ENCODE peak calls at places on chromosome 20, in nine cellular contexts. A is neuronal stem cell; D is activated CD4-positive, alpha-beta T cell treated with anti-CD3 and anti-CD28 coated beads, Interleukin-2, amount 10 ng/mL, durations not matched to agents 7 days and 5 days; C is CD8-positive, alpha-beta T cell; R is A673; F is effector memory CD4-positive, alpha-beta T cell; W is stimulated activated CD8-positive, alpha-beta memory T cell treated with anti-CD3 and anti-CD28 coated beads, Interleukin-15, amount 100 ng/mL, for 1 hour; Y is H7; I is germinal center. X is an unnamed sample.
A peak's percentile ranks its signal among the peaks of the same experiment; 100 is the strongest.

GRCh38 chr20:15346657-15347280 is 1009.4 kb upstream of the FLRT3 start:
- DNase-seq in A (no peak), D (no peak), C (no peak), R (no peak), F (no peak), W (no peak), Y (no peak), I (no peak), X (no peak)

GRCh38 chr20:38267251-38267650 is 6.7 kb upstream of the KIAA1755 start:
- DNase-seq in A (no peak), D (no peak), C (no peak), R (no peak), F (no peak), W (no peak), Y (no peak), I (no peak), X (no peak)

GRCh38 chr20:50191065-50191565 is 485 bp downstream of the CEBPB start:
- DNase-seq in A (no peak), D (peak; percentile 71), C (peak; percentile 54), R (peak; percentile 72), F (peak; percentile 21), W (peak; percentile 30), Y (no peak), I (peak; percentile 39), X (no peak)

GRCh38 chr20:45336530-45337366 is 11.5 kb downstream of the SDC4 start:
- DNase-seq in A (no peak), D (no peak), C (no peak), R (no peak), F (no peak), W (no peak), Y (no peak), I (no peak), X (peak; percentile 50)

GRCh38 chr20:8764289-8764962 is 304.5 kb upstream of the PLCB4 start:
- DNase-seq in A (no peak), D (no peak), C (no peak), R (peak; percentile 62), F (no peak), W (no peak), Y (no peak), I (no peak), X (peak; percentile 29)

GRCh38 chr20:4018015-4018748 is 2.8 kb upstream of the RNF24 start:
- DNase-seq in A (no peak), D (no peak), C (no peak), R (no peak), F (no peak), W (no peak), Y (no peak), I (no peak), X (peak; percentile 13)

GRCh38 chr20:2652724-2653510 is 485 bp downstream of the NOP56 start:
- DNase-seq in A (no peak), D (peak; percentile 18), C (peak; percentile 27), R (peak; percentile 60), F (no peak), W (no peak), Y (peak; percentile 72), I (peak; percentile 76), X (no peak)

GRCh38 chr20:63095718-63096654 is 89.2 kb upstream of the BHLHE23 start:
- DNase-seq in A (no peak), D (no peak), C (no peak), R (no peak), F (no peak), W (no peak), Y (peak; percentile 62), I (no peak), X (no peak)

GRCh38 chr20:5570442-5570841 is 179.8 kb upstream of the SHLD1 start:
- DNase-seq in A (no peak), D (no peak), C (no peak), R (no peak), F (no peak), W (no peak), Y (no peak), I (peak; percentile 17), X (no peak)

GRCh38 chr20:32483351-32484220 is 101.5 kb downstream of the NOL4L start:
- DNase-seq in A (peak; percentile 74), D (peak; percentile 42), C (peak; percentile 57), R (peak; percentile 62), F (peak; percentile 65), W (peak; percentile 26), Y (peak; percentile 99), I (peak; percentile 47), X (peak; percentile 90)

GRCh38 chr20:46715292-46715756 is 5.9 kb downstream of the SLC2A10 start:
- DNase-seq in A (no peak), D (no peak), C (no peak), R (no peak), F (no peak), W (no peak), Y (peak; percentile 79), I (no peak), X (no peak)

GRCh38 chr20:21586682-21587081 is 72.8 kb upstream of the NKX2-2 start:
- DNase-seq in A (no peak), D (no peak), C (no peak), R (no peak), F (no peak), W (no peak), Y (no peak), I (no peak), X (no peak)

GRCh38 chr20:35972445-35972844 is 4.1 kb downstream of the CNBD2 start:
- DNase-seq in A (no peak), D (no peak), C (no peak), R (no peak), F (no peak), W (no peak), Y (no peak), I (no peak), X (no peak)

GRCh38 chr20:14142171-14142570 is 146.9 kb downstream of the MACROD2 start:
- DNase-seq in A (peak; percentile 72), D (no peak), C (no peak), R (peak; percentile 11), F (no peak), W (no peak), Y (peak; percentile 53), I (no peak), X (peak; percentile 75)

GRCh38 chr20:15396900-15397299 is 1059.5 kb upstream of the FLRT3 start:
- DNase-seq in A (no peak), D (no peak), C (no peak), R (no peak), F (no peak), W (no peak), Y (no peak), I (no peak), X (no peak)

GRCh38 chr20:63955281-63955845 is 853 bp downstream of the UCKL1 start:
- DNase-seq in A (no peak), D (peak; percentile 42), C (no peak), R (peak; percentile 44), F (no peak), W (no peak), Y (peak; percentile 90), I (peak; percentile 63), X (peak; percentile 22)

GRCh38 chr20:10721112-10721896 is 47.5 kb upstream of the JAG1 start:
- DNase-seq in A (no peak), D (no peak), C (no peak), R (no peak), F (no peak), W (no peak), Y (no peak), I (no peak), X (no peak)

GRCh38 chr20:1885940-1886693 is 9.1 kb upstream of the SIRPA start:
- DNase-seq in A (no peak), D (no peak), C (no peak), R (no peak), F (no peak), W (no peak), Y (no peak), I (no peak), X (no peak)

GRCh38 chr20:63163596-63164560 is 52.1 kb downstream of the YTHDF1 start:
- DNase-seq in A (peak; percentile 29), D (no peak), C (no peak), R (peak; percentile 52), F (no peak), W (no peak), Y (peak; percentile 86), I (no peak), X (no peak)

GRCh38 chr20:10004900-10005299 is 29.9 kb upstream of the ANKEF1 start:
- DNase-seq in A (no peak), D (no peak), C (no peak), R (no peak), F (no peak), W (no peak), Y (no peak), I (no peak), X (peak; percentile 7)

GRCh38 chr20:60100780-60101179 is 142.6 kb downstream of the CDH26 start:
- DNase-seq in A (no peak), D (no peak), C (no peak), R (no peak), F (no peak), W (no peak), Y (no peak), I (no peak), X (no peak)

GRCh38 chr20:3223937-3224680 is 14.8 kb downstream of the ITPA start:
- DNase-seq in A (no peak), D (no peak), C (no peak), R (no peak), F (no peak), W (no peak), Y (no peak), I (no peak), X (no peak)

GRCh38 chr20:50982372-50982771 is 23.8 kb downstream of the MOCS3 start:
- DNase-seq in A (no peak), D (peak; percentile 16), C (no peak), R (no peak), F (no peak), W (no peak), Y (no peak), I (no peak), X (no peak)

GRCh38 chr20:58342104-58342945 is 32.8 kb downstream of the RAB22A start:
- DNase-seq in A (no peak), D (no peak), C (no peak), R (peak; percentile 2), F (no peak), W (no peak), Y (no peak), I (no peak), X (no peak)

GRCh38 chr20:63737940-63738686 is 1.5 kb upstream of the SLC2A4RG start:
- DNase-seq in A (no peak), D (peak; percentile 40), C (no peak), R (no peak), F (no peak), W (no peak), Y (peak; percentile 76), I (peak; percentile 61), X (no peak)

GRCh38 chr20:10402938-10403593 is 31.0 kb downstream of the MKKS start:
- DNase-seq in A (no peak), D (no peak), C (no peak), R (no peak), F (no peak), W (no peak), Y (no peak), I (no peak), X (no peak)

GRCh38 chr20:3515379-3516175 is 44.8 kb downstream of the ATRN start:
- DNase-seq in A (no peak), D (no peak), C (no peak), R (no peak), F (no peak), W (no peak), Y (no peak), I (no peak), X (no peak)

X was measured in cardiac muscle cell.